ENCODE peak calls at places on chromosome 21, in seven cellular contexts. I is breast epithelium, W is keratinocyte, D is colonic mucosa, N is tibial nerve, T is foreskin fibroblast, P is stomach. J is an unnamed sample.

GRCh38 chr21:37982496-37983318 is 66.5 kb upstream of the KCNJ6 start:
- DNase-seq in I (no peak), W (no peak), D (no peak), N (no peak), T (no peak), P (no peak), J (no peak)

GRCh38 chr21:43193651-43194302 is 25.0 kb downstream of the CRYAA start:
- DNase-seq in I (peak), W (peak), D (peak), N (peak), T (peak), P (no peak), J (peak)

GRCh38 chr21:16605588-16605987 is 875.8 kb downstream of the USP25 start:
- DNase-seq in I (no peak), W (no peak), D (no peak), N (no peak), T (no peak), P (no peak), J (no peak)

GRCh38 chr21:28227881-28228623 is 764.6 kb downstream of the LTN1 start:
- DNase-seq in I (no peak), W (no peak), D (no peak), N (no peak), T (no peak), P (no peak), J (no peak)

GRCh38 chr21:28742527-28742926 is 250.2 kb downstream of the LTN1 start:
- DNase-seq in I (no peak), W (no peak), D (no peak), N (no peak), T (peak), P (no peak), J (no peak)

GRCh38 chr21:27423906-27424595 is 457.2 kb upstream of the ADAMTS5 start:
- DNase-seq in I (no peak), W (no peak), D (no peak), N (no peak), T (peak), P (no peak), J (no peak)

GRCh38 chr21:43573921-43574320 is 85.4 kb downstream of the HSF2BP start:
- DNase-seq in I (no peak), W (no peak), D (no peak), N (no peak), T (no peak), P (no peak), J (no peak)

GRCh38 chr21:43270800-43271261 is 102.0 kb downstream of the CRYAA start:
- DNase-seq in I (no peak), W (no peak), D (no peak), N (no peak), T (no peak), P (no peak), J (no peak)

GRCh38 chr21:20971296-20971921 is 26.8 kb upstream of the NCAM2 start:
- DNase-seq in I (no peak), W (no peak), D (peak), N (peak), T (peak), P (no peak), J (peak)

GRCh38 chr21:16192900-16193299 is 463.1 kb downstream of the USP25 start:
- DNase-seq in I (no peak), W (no peak), D (no peak), N (no peak), T (peak), P (no peak), J (no peak)

GRCh38 chr21:17572431-17572830 is 40.3 kb downstream of the BTG3 start:
- DNase-seq in I (no peak), W (no peak), D (no peak), N (no peak), T (no peak), P (no peak), J (no peak)

GRCh38 chr21:24583473-24583872 is 1023.8 kb downstream of the MRPL39 start:
- DNase-seq in I (no peak), W (no peak), D (no peak), N (no peak), T (no peak), P (no peak), J (no peak)

GRCh38 chr21:17441370-17441769 is 71.5 kb upstream of the CXADR start:
- DNase-seq in I (peak), W (no peak), D (peak), N (no peak), T (no peak), P (peak), J (no peak)

DNA sequence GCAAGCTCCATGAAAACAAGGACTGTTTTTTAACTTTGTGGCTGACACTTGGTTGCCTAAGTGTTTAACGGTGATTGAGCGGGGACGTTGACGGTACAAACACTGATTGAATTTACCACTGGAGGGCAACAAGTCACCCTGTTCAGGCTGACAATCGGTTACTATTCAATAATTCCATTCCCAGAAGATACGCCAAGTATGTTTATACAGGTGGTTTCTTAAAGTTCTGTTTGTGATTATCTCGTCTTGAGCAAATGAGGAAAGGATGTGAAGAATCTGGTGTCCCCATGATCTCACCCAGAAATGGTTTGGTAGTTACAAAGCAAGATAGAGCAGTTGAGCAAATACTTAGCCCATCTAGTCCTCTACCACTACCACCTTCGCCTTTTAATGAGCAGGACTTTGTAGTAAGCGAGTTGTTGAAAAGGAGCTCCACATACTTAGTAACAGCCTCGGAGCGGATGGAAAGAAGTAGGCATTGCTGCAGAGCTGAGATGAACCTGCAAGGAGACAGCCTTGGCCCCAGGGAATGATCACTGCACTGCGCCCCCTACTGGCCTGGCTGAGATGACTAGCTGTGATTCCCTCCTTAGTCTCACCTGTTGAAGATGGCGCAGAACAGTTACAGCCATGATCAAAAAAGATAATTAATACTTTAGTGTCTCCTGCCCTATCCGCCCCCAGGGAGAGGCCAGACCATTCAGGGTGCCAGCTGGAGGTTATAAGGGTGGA is 36.3 kb downstream of the IFNAR1 start:
- DNase-seq in I (peak), W (no peak), D (peak), N (peak), T (peak), P (peak), J (peak)
- H3K4me3 ChIP-seq in I (peak), W (no peak), D (peak), N (peak), T (no peak), P (peak), J (no peak)

GRCh38 chr21:39087238-39087975 is 95.8 kb downstream of the PSMG1 start:
- DNase-seq in I (no peak), W (no peak), D (no peak), N (no peak), T (no peak), P (no peak), J (no peak)
- H3K4me3 ChIP-seq in I (no peak), W (no peak), D (no peak), N (peak), T (no peak), P (no peak), J (no peak)

DNA sequence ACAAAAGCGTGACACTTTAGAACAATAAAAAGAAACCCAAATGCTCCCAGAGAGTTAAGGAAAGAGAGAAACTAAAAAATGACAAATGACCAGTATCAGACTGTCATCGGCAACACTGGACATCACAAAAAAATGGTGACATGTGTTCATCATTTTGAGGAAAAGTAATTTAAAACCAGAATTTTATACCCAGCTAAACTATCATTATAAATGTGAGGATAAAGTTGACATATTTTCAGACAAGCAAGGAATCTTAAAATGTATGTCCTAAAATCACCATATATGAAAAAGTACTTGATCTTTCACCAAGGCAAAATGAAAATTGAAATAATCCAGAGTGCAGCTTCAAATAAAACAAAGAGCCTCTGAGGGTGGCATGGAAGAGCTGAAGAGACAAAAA is 1.3 kb upstream of the KRTAP10-11 start:
- DNase-seq in I (no peak), W (no peak), D (no peak), N (no peak), T (no peak), P (no peak), J (no peak)
- H3K4me3 ChIP-seq in I (no peak), W (no peak), D (no peak), N (no peak), T (no peak), P (no peak), J (no peak)

DNA sequence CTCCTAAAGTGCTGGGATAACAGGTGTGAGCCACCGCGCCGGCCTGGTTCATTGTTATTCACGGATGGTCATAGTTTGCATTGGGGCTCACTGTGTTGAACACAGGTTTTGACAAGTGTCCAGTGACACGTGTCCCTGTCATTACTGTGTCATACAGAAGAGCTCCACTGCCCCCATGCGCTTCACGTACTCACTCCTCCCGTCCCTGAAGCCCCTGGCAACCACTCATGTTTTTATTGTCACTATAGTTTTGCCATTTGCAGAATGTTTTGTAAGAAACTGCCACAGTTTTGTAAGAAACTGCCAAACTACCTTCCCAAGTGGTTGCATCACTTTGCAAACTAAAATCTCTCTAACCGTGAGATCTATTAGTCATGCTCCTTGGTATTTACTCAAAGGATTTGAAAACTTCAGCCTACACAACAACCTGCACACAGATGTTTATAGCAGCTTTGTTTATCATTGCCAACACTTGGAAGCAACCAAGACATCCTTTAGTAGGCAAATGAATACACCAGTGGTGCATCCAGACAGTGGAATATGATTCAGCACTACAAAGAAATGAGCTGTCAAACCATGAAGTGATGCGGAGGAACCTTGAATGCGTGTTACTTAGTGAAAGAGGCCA is 163.2 kb upstream of the COL6A1 start:
- DNase-seq in I (peak), W (no peak), D (no peak), N (no peak), T (peak), P (no peak), J (peak)
- H3K4me3 ChIP-seq in I (no peak), W (no peak), D (no peak), N (no peak), T (no peak), P (no peak), J (no peak)

GRCh38 chr21:46153259-46154154 is 1.9 kb downstream of the FTCD start:
- DNase-seq in I (peak), W (no peak), D (peak), N (peak), T (peak), P (peak), J (no peak)

GRCh38 chr21:46155514-46156377 is at the start of gene FTCD:
- DNase-seq in I (peak), W (no peak), D (no peak), N (peak), T (no peak), P (peak), J (no peak)

GRCh38 chr21:46154155-46154954 is 1.0 kb downstream of the FTCD start:
- DNase-seq in I (peak), W (no peak), D (no peak), N (peak), T (no peak), P (peak), J (no peak)

GRCh38 chr21:46156378-46156645 is 933 bp upstream of the FTCD start:
- DNase-seq in I (no peak), W (no peak), D (no peak), N (peak), T (no peak), P (no peak), J (no peak)

GRCh38 chr21:46154955-46155513 is 345 bp downstream of the FTCD start:
- DNase-seq in I (peak), W (no peak), D (no peak), N (peak), T (no peak), P (no peak), J (no peak)
- H3K4me3 ChIP-seq in I (no peak), W (no peak), D (no peak), N (no peak), T (no peak), P (no peak), J (no peak)

DNA sequence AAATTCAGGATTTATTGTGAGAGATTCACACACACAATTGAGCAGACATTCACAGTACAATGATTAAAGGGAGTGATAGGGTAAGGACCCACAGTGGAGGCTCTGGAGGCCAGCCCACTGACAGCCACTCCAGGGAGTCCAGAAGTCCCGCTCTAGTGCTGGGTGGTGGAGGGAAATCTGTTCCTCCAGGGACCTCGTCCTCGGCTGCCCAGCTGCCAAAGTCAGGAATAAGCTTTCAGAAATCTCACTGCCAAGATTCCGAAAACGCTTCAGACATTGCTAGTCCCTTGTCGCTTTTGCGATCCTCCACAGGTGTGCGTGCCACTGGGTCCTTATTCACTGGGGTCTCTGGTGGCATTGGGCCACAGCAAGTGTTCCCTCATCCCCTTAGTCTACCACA is 2.3 kb downstream of the MX1 start:
- DNase-seq in I (no peak), W (no peak), D (no peak), N (no peak), T (no peak), P (no peak), J (no peak)
- H3K4me3 ChIP-seq in I (no peak), W (no peak), D (no peak), N (no peak), T (no peak), P (no peak), J (no peak)

GRCh38 chr21:32776743-32777142 is 5.2 kb upstream of the PAXBP1 start:
- DNase-seq in I (no peak), W (no peak), D (no peak), N (no peak), T (no peak), P (no peak), J (no peak)

GRCh38 chr21:32782698-32783097 is 11.1 kb upstream of the PAXBP1 start:
- DNase-seq in I (no peak), W (no peak), D (no peak), N (no peak), T (no peak), P (no peak), J (no peak)

GRCh38 chr21:32777269-32777668 is 5.7 kb upstream of the PAXBP1 start:
- DNase-seq in I (no peak), W (no peak), D (no peak), N (no peak), T (no peak), P (no peak), J (no peak)

DNA sequence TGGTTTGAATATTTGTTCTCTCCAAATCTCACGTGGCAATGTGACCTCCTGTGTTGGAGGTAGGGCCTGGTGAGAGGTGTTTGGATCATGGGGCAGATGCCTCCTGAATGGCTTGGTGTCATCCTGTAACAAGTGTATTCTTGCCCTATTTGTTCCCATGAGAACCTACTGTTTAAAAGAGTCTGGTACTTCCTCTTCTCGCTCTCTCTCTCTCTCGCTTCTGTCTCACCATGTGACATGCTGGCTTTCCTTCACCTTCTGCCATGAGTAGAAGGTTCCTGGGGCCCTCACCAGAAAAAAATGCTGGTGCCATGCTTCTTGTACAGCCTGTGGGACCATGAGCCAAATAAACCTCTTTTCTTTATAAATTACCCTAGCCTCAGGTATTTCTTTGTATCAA is 8.4 kb upstream of the PAXBP1 start:
- DNase-seq in I (no peak), W (no peak), D (no peak), N (no peak), T (no peak), P (no peak), J (no peak)
- H3K4me3 ChIP-seq in I (no peak), W (no peak), D (no peak), N (no peak), T (no peak), P (no peak), J (no peak)

DNA sequence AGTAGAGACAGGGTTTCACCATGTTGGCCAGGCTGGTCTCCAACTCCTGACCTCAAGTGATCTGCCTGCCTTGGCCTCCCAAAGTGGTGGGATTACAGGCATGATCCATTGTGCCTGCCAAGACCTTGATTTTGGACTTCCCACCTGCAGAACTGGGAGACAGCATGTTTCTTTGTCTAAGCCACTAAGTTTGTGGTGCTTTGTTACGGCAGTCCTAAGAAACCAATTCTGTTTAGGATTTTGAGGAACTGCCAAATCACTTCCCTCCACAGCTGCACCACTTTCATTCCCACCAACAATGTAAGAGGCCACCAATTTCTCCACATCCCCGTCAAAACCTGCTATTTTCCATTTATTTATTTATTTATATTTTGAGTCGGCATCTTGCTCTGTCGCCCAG is 46.1 kb downstream of the CHAF1B start:
- DNase-seq in I (no peak), W (no peak), D (no peak), N (no peak), T (no peak), P (no peak), J (no peak)
- H3K4me3 ChIP-seq in I (no peak), W (no peak), D (no peak), N (no peak), T (no peak), P (no peak), J (no peak)

DNA sequence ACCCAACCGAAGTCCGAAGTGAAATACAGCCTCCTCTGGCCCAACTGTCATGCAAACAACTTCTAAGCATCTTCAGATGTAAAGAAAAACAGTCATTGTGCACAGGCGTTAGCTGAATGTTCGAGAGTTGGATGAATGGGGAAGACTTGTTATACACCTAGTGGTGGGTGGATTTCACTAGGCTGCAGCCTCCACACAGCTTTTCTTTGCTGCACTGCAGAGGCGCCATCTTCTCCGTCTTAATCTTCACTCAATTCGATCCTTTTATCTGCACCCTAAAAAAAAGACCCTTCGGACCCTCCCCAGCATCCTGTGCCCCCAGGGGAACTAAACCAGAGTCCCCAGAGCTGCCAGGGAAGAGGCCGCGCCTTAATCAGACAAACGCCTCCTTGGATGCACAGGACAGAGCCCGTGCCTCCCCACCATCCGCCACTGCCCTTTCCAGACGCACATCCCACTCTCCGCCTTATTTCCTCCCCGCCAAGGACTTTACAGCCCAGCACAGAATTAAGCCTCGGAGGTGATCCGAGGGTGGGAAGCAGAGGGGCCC is 1.4 kb downstream of the APP start:
- DNase-seq in I (peak), W (no peak), D (peak), N (no peak), T (peak), P (peak), J (no peak)
- H3K4me3 ChIP-seq in I (peak), W (peak), D (peak), N (peak), T (peak), P (peak), J (peak)

GRCh38 chr21:33259428-33259827 is 6.7 kb upstream of the IL10RB start:
- DNase-seq in I (no peak), W (peak), D (no peak), N (no peak), T (peak), P (no peak), J (no peak)

GRCh38 chr21:33261635-33262034 is 4.5 kb upstream of the IL10RB start:
- DNase-seq in I (no peak), W (no peak), D (no peak), N (no peak), T (peak), P (no peak), J (no peak)

GRCh38 chr21:33258475-33258874 is 7.7 kb upstream of the IL10RB start:
- DNase-seq in I (no peak), W (no peak), D (no peak), N (no peak), T (no peak), P (no peak), J (no peak)

GRCh38 chr21:33257404-33257803 is 8.8 kb upstream of the IL10RB start:
- DNase-seq in I (no peak), W (no peak), D (no peak), N (no peak), T (no peak), P (no peak), J (no peak)

DNA sequence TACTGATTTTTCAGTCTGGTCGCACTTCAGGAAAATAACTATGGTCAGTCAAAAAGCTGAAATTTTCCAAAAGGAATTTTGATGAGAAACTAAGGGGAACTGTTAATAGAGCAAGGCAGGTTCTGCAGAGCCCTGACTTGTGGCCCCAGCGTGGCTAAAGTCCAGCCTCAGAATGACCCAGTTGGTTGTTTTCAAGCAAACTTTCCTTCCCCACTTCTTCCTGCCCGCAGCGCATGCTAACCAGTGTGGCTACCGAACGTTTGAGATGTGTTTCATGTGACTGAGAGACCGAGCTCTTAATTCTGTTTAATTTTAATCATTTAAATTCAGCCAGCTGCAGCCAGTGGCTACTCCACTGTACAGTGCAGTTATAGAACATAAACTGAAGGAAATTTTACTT is 6.2 kb upstream of the IL10RB start:
- DNase-seq in I (no peak), W (no peak), D (peak), N (no peak), T (no peak), P (no peak), J (no peak)
- H3K4me3 ChIP-seq in I (no peak), W (no peak), D (no peak), N (no peak), T (no peak), P (no peak), J (no peak)

J was measured in HFF-Myc.